ENCODE peak calls at places on chromosome 19, in six cellular contexts. H is HCEC 1CT; I is NCI-H1092; C is cardiac fibroblast; G is stimulated activated effector memory CD8-positive, alpha-beta T cell treated with anti-CD3 and anti-CD28 coated beads, Interleukin-12 subunit alpha, Interleukin-12 subunit beta, amount 100 ng/mL, for 72 hours; F is cardiac septum. O is an unnamed sample.

GRCh38 chr19:51639916-51640315 is 6.7 kb downstream of the SIGLEC14 start:
- DNase-seq in C (no peak), G (no peak), I (no peak), F (no peak), H (no peak), O (no peak)

GRCh38 chr19:52943884-52944643 is 18.6 kb downstream of the ZNF816 start:
- DNase-seq in H (no peak), C (no peak), F (no peak), G (no peak), I (no peak), O (no peak)

GRCh38 chr19:4149518-4150288 is 3.7 kb upstream of the CREB3L3 start:
- DNase-seq in F (no peak), I (no peak), H (no peak), C (peak), G (no peak), O (no peak)

GRCh38 chr19:53809518-53810186 is 14.5 kb downstream of the NLRP12 start:
- DNase-seq in C (no peak), H (no peak), I (no peak), F (no peak), G (no peak), O (peak)

GRCh38 chr19:2579678-2580280 is 103.9 kb downstream of the GADD45B start:
- DNase-seq in F (peak), C (no peak), G (no peak), I (no peak), H (no peak), O (no peak)

GRCh38 chr19:39308531-39309304 is 11.9 kb downstream of the LRFN1 start:
- DNase-seq in H (no peak), C (peak), F (peak), I (no peak), G (no peak), O (peak)

GRCh38 chr19:55809381-55810058 is 22.3 kb downstream of the NLRP11 start:
- DNase-seq in F (no peak), G (peak), C (peak), I (peak), H (peak), O (peak)

GRCh38 chr19:18141031-18141430 is 11.9 kb upstream of the PIK3R2 start:
- DNase-seq in C (no peak), H (peak), G (no peak), F (no peak), I (no peak), O (no peak)

GRCh38 chr19:2469102-2469914 is 6.6 kb upstream of the GADD45B start:
- DNase-seq in I (no peak), F (no peak), G (no peak), H (peak), C (peak), O (peak)

O was measured in endothelial cell of umbilical vein.